ENCODE peak calls at places on chromosomes 5 and 9, in nine cellular contexts. V is heart left ventricle, U is dorsolateral prefrontal cortex, W is PC-9, B is body of pancreas, H is transverse colon, S is hepatocyte, C is psoas muscle, I is ascending aorta. E is an unnamed sample.

GRCh38 chr9:134259708-134260107 is 66.5 kb upstream of the RXRA start:
- DNase-seq in W (no peak), U (no peak), C (no peak), I (no peak), S (no peak), B (no peak), V (no peak), H (no peak), E (no peak)

GRCh38 chr9:75001719-75002421 is 26.2 kb downstream of the CARNMT1 start:
- DNase-seq in I (no peak), S (peak; percentile 93), B (peak; percentile 7), H (no peak), V (peak; percentile 13), C (no peak), W (peak; percentile 14), U (no peak), E (no peak)

GRCh38 chr5:68405784-68406183 is 190.2 kb downstream of the PIK3R1 start:
- DNase-seq in B (no peak), U (no peak), V (no peak), I (no peak), W (no peak), H (no peak), S (no peak), C (no peak), E (no peak)

GRCh38 chr9:128552744-128553221 is 396 bp downstream of the SPTAN1 start:
- DNase-seq in H (peak; percentile 69), B (peak; percentile 42), V (peak; percentile 73), W (peak; percentile 59), C (peak; percentile 75), S (peak; percentile 79), I (no peak), U (peak; percentile 45), E (peak; percentile 54)

GRCh38 chr5:52491071-52491828 is 296.5 kb upstream of the ITGA1 start:
- DNase-seq in S (peak; percentile 5), I (no peak), H (no peak), C (no peak), W (no peak), U (no peak), B (peak; percentile 46), V (no peak), E (no peak)

GRCh38 chr5:41156739-41157138 is 56.6 kb downstream of the C6 start:
- DNase-seq in I (no peak), H (no peak), V (no peak), S (no peak), B (no peak), U (no peak), W (no peak), C (no peak), E (no peak)

GRCh38 chr9:136926154-136926704 is 18.3 kb downstream of the FBXW5 start:
- DNase-seq in W (no peak), V (no peak), I (no peak), H (no peak), B (no peak), U (no peak), S (no peak), C (no peak), E (no peak)

GRCh38 chr5:113215401-113216060 is 219.3 kb downstream of the TSSK1B start:
- DNase-seq in B (no peak), W (no peak), V (no peak), I (no peak), S (no peak), C (no peak), U (no peak), H (no peak), E (no peak)

GRCh38 chr9:35771079-35771441 is 17.0 kb upstream of the MSMP start:
- DNase-seq in S (no peak), H (no peak), I (no peak), B (peak; percentile 67), V (peak; percentile 45), C (peak; percentile 80), U (no peak), W (no peak), E (no peak)

GRCh38 chr9:115746496-115746895 is 407.1 kb upstream of the PAPPA start:
- DNase-seq in C (no peak), S (no peak), H (no peak), I (no peak), U (no peak), W (no peak), V (no peak), B (no peak), E (no peak)

GRCh38 chr9:90813011-90813410 is 11.4 kb downstream of the SYK start:
- DNase-seq in B (no peak), W (no peak), C (no peak), I (no peak), H (no peak), S (no peak), V (no peak), U (no peak), E (no peak)

GRCh38 chr5:149049371-149049781 is 13.5 kb downstream of the SH3TC2 start:
- DNase-seq in H (no peak), I (no peak), B (no peak), C (no peak), S (no peak), W (no peak), U (no peak), V (no peak), E (no peak)

GRCh38 chr5:36728697-36729543 is 122.5 kb downstream of the SLC1A3 start:
- DNase-seq in S (peak; percentile 81), V (peak; percentile 17), B (peak; percentile 39), W (peak; percentile 25), I (no peak), H (no peak), C (no peak), U (no peak), E (no peak)

GRCh38 chr5:132226516-132227234 is 978 bp downstream of the P4HA2 start:
- DNase-seq in H (peak; percentile 8), B (peak; percentile 42), U (no peak), I (no peak), S (peak; percentile 17), C (no peak), W (no peak), V (peak; percentile 33), E (no peak)

GRCh38 chr5:132228241-132229035 is 785 bp upstream of the P4HA2 start:
- DNase-seq in B (no peak), V (peak; percentile 52), C (no peak), H (peak; percentile 8), W (no peak), I (no peak), U (no peak), S (peak; percentile 14), E (no peak)

GRCh38 chr5:132227235-132227484 is 493 bp downstream of the P4HA2 start:
- DNase-seq in W (no peak), C (no peak), V (no peak), U (no peak), B (no peak), H (no peak), I (no peak), S (no peak), E (no peak)

GRCh38 chr5:132229236-132229635 is 1.6 kb upstream of the P4HA2 start:
- DNase-seq in I (no peak), S (no peak), V (no peak), C (no peak), W (no peak), H (peak; percentile 4), B (no peak), U (no peak), E (no peak)

GRCh38 chr5:132227485-132228240 is at the start of gene P4HA2:
- DNase-seq in B (peak; percentile 91), V (peak; percentile 84), C (peak; percentile 91), I (no peak), U (peak; percentile 77), W (peak; percentile 85), H (peak; percentile 91), S (peak; percentile 92), E (peak; percentile 82)
- TF ChIP-seq CTCF in B (peak; percentile 66), V (peak; percentile 36), C (peak; percentile 32), I (no peak), U (no peak), W (no peak), H (peak; percentile 35), S (peak; percentile 12), E (no peak)

GRCh38 chr5:172984244-172984953 is 828 bp downstream of the ATP6V0E1 start:
- DNase-seq in V (peak; percentile 51), H (peak; percentile 74), C (peak; percentile 89), I (peak; percentile 39), S (peak; percentile 88), U (peak; percentile 69), B (peak; percentile 78), W (peak; percentile 63), E (peak; percentile 72)

GRCh38 chr5:172983542-172984243 is at the start of gene ATP6V0E1:
- DNase-seq in W (peak; percentile 98), U (peak; percentile 96), V (peak; percentile 97), C (peak; percentile 99), S (peak; percentile 97), H (peak; percentile 98), I (peak; percentile 87), B (peak; percentile 97), E (peak; percentile 96)

GRCh38 chr5:172985596-172985995 is 2.0 kb downstream of the ATP6V0E1 start:
- DNase-seq in W (no peak), H (no peak), I (no peak), S (no peak), B (no peak), V (no peak), U (no peak), C (no peak), E (no peak)

GRCh38 chr5:172979778-172980177 is 3.8 kb upstream of the ATP6V0E1 start:
- DNase-seq in U (no peak), C (no peak), I (no peak), V (no peak), H (no peak), S (no peak), B (no peak), W (no peak), E (no peak)

GRCh38 chr5:172981931-172982330 is 1.6 kb upstream of the ATP6V0E1 start:
- DNase-seq in C (no peak), W (no peak), V (no peak), S (no peak), I (no peak), U (no peak), B (peak; percentile 69), H (no peak), E (no peak)
- H3K27ac ChIP-seq in C (no peak overlapping the region), W (no peak overlapping the region), V (no peak overlapping the region), S (no peak overlapping the region), I (no peak overlapping the region), U (no peak overlapping the region), B (peak overlapping the region; percentile 2), H (no peak overlapping the region), E (no peak overlapping the region)

DNA sequence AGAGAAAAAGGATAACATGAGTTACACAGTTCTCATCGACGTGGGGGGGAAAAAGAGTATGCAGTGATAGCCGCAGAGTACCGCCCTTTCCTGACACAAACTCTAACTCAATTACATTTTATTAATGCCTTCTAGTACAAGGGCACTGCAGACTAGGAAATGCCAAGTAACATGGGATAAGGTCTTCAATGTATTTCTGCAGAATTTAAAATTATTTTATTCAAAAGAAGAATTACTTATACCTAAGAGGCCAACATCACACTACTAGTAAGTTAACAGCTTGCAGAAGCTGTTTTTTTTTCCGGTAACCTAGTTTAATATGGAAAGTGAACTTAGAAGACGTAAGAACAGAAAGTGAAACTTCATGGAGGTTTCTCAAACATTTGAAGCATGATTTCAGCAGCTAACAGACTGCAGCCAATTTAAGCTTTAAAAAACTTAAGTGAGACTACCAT is 3.9 kb downstream of the SETX start:
- DNase-seq in V (no peak), S (no peak), B (no peak), H (no peak), W (no peak), U (no peak), C (no peak), I (no peak), E (no peak)
- H3K4me3 ChIP-seq in V (no peak overlapping the region), S (no peak overlapping the region), B (no peak overlapping the region), H (peak overlapping the region; percentile 36), W (no peak overlapping the region), U (no peak overlapping the region), C (peak overlapping the region; percentile 35), I (no peak overlapping the region), E (no peak overlapping the region)

GRCh38 chr5:180618830-180619562 is 27.7 kb upstream of the SCGB3A1 start:
- DNase-seq in B (no peak), I (no peak), W (no peak), S (peak; percentile 71), V (no peak), C (no peak), U (no peak), H (no peak), E (no peak)
- TF ChIP-seq CTCF in B (no peak), I (no peak), W (no peak), S (peak; percentile 48), V (peak; percentile 5), C (no peak), U (no peak), H (no peak), E (peak; percentile 3)

E was measured in lung.